ENCODE peak calls at places on chromosomes 6 and 20, in four cellular contexts. O, V, Q and F are unnamed samples.

GRCh38 chr6:136550045-136550329 is 235 bp downstream of the MAP7 start:
- DNase-seq in O (no peak), V (peak), Q (no peak), F (no peak)

GRCh38 chr6:43948527-43949450 is 178.5 kb downstream of the MRPL14 start:
- DNase-seq in O (no peak), V (no peak), Q (peak), F (peak)

GRCh38 chr6:169074551-169074950 is 179.1 kb downstream of the THBS2 start:
- DNase-seq in O (no peak), V (no peak), Q (peak), F (no peak)

GRCh38 chr6:4008324-4009047 is 70.5 kb downstream of the FAM217A start:
- DNase-seq in O (no peak), V (no peak), Q (peak), F (peak)

GRCh38 chr6:3263091-3263490 is 4.3 kb downstream of the PSMG4 start:
- DNase-seq in O (no peak), V (no peak), Q (no peak), F (no peak)

GRCh38 chr6:79984261-79984660 is 20.2 kb upstream of the TTK start:
- DNase-seq in O (no peak), V (no peak), Q (no peak), F (no peak)

GRCh38 chr20:7178004-7178403 is 410.5 kb downstream of the BMP2 start:
- DNase-seq in O (no peak), V (no peak), Q (no peak), F (no peak)

GRCh38 chr6:27250277-27250954 is 2.9 kb downstream of the PRSS16 start:
- DNase-seq in O (no peak), V (no peak), Q (no peak), F (no peak)

GRCh38 chr20:48425776-48426175 is 402.0 kb downstream of the PREX1 start:
- DNase-seq in O (no peak), V (no peak), Q (no peak), F (no peak)

GRCh38 chr6:148973809-148974208 is 227.0 kb downstream of the UST start:
- DNase-seq in O (no peak), V (no peak), Q (peak), F (peak)

GRCh38 chr20:891121-892080 is 24.7 kb downstream of the ANGPT4 start:
- DNase-seq in O (peak), V (peak), Q (no peak), F (no peak)

GRCh38 chr20:23596856-23597255 is 8.9 kb downstream of the CST9 start:
- DNase-seq in O (no peak), V (no peak), Q (no peak), F (no peak)

GRCh38 chr6:139584599-139584998 is 210.2 kb upstream of the CITED2 start:
- DNase-seq in O (no peak), V (no peak), Q (no peak), F (no peak)

GRCh38 chr6:87730310-87730709 is 28.3 kb upstream of the AKIRIN2 start:
- DNase-seq in O (peak), V (peak), Q (no peak), F (no peak)

GRCh38 chr6:116511424-116512131 is at the start of gene CALHM5:
- DNase-seq in O (no peak), V (peak), Q (peak), F (peak)

GRCh38 chr6:9252784-9253183 is 817.4 kb upstream of the SLC35B3 start:
- DNase-seq in O (no peak), V (no peak), Q (no peak), F (no peak)

GRCh38 chr6:86859513-86859912 is 77.8 kb upstream of the HTR1E start:
- DNase-seq in O (no peak), V (no peak), Q (no peak), F (no peak)

GRCh38 chr6:16092140-16092539 is 36.7 kb upstream of the MYLIP start:
- DNase-seq in O (no peak), V (no peak), Q (no peak), F (no peak)

GRCh38 chr20:45919536-45919933 is 7.6 kb upstream of the PLTP start:
- DNase-seq in O (no peak), V (peak), Q (no peak), F (peak)

GRCh38 chr6:101926149-101926925 is 532.8 kb downstream of the GRIK2 start:
- DNase-seq in O (no peak), V (no peak), Q (no peak), F (no peak)

GRCh38 chr6:134588267-134588666 is 270.4 kb upstream of the SGK1 start:
- DNase-seq in O (no peak), V (no peak), Q (no peak), F (no peak)

GRCh38 chr6:131443514-131443913 is 129.5 kb upstream of the ARG1 start:
- DNase-seq in O (no peak), V (no peak), Q (no peak), F (no peak)

GRCh38 chr20:59003836-59004492 is 3.1 kb downstream of the CTSZ start:
- DNase-seq in O (peak), V (no peak), Q (no peak), F (no peak)

GRCh38 chr6:138805431-138805830 is 9.5 kb downstream of the ECT2L start:
- DNase-seq in O (no peak), V (peak), Q (no peak), F (peak)

GRCh38 chr6:122207794-122208193 is 191.7 kb upstream of the HSF2 start:
- DNase-seq in O (no peak), V (no peak), Q (no peak), F (no peak)

GRCh38 chr20:1998715-1999114 is 4.9 kb upstream of the PDYN start:
- DNase-seq in O (no peak), V (no peak), Q (no peak), F (no peak)

GRCh38 chr20:44644384-44645131 is 6.9 kb downstream of the ADA start:
- DNase-seq in O (no peak), V (no peak), Q (no peak), F (no peak)

GRCh38 chr20:62040933-62041332 is 24.7 kb downstream of the TAF4 start:
- DNase-seq in O (peak), V (peak), Q (no peak), F (no peak)

GRCh38 chr6:46453221-46453620 is 38.0 kb downstream of the RCAN2 start:
- DNase-seq in O (no peak), V (no peak), Q (peak), F (peak)

GRCh38 chr6:170313716-170314295 is 7.2 kb downstream of the FAM120B start:
- DNase-seq in O (no peak), V (no peak), Q (no peak), F (no peak)

GRCh38 chr20:12748359-12748994 is 260.3 kb upstream of the SPTLC3 start:
- DNase-seq in O (no peak), V (no peak), Q (no peak), F (no peak)

GRCh38 chr6:4356899-4357659 is 221.7 kb upstream of the ECI2 start:
- DNase-seq in O (no peak), V (no peak), Q (no peak), F (no peak)

GRCh38 chr6:137791281-137792159 is 75.5 kb upstream of the TNFAIP3 start:
- DNase-seq in O (no peak), V (no peak), Q (no peak), F (no peak)

GRCh38 chr20:43727980-43728590 is 1.3 kb upstream of the GTSF1L start:
- DNase-seq in O (no peak), V (no peak), Q (no peak), F (no peak)

GRCh38 chr6:170076466-170077165 is 214.3 kb downstream of the DLL1 start:
- DNase-seq in O (no peak), V (no peak), Q (no peak), F (no peak)

GRCh38 chr6:4803343-4803744 is 27.1 kb downstream of the CDYL start:
- DNase-seq in O (no peak), V (no peak), Q (no peak), F (no peak)

GRCh38 chr6:163712981-163713380 is 298.5 kb downstream of the QKI start:
- DNase-seq in O (no peak), V (no peak), Q (no peak), F (no peak)

GRCh38 chr6:107730106-107730505 is 94.0 kb downstream of the SCML4 start:
- DNase-seq in O (no peak), V (no peak), Q (no peak), F (no peak)

GRCh38 chr6:107730683-107731314 is 93.3 kb downstream of the SCML4 start:
- DNase-seq in O (no peak), V (no peak), Q (no peak), F (no peak)

GRCh38 chr6:107727096-107727757 is 96.9 kb downstream of the SCML4 start:
- DNase-seq in O (no peak), V (no peak), Q (no peak), F (no peak)

GRCh38 chr6:107728564-107728897 is 95.6 kb downstream of the SCML4 start:
- DNase-seq in O (no peak), V (no peak), Q (no peak), F (no peak)

GRCh38 chr6:107729098-107729497 is 95.0 kb downstream of the SCML4 start:
- DNase-seq in O (no peak), V (no peak), Q (no peak), F (no peak)
- H3K4me3 ChIP-seq in O (no peak), V (no peak), Q (no peak), F (no peak)

GRCh38 chr6:37049735-37049989 is 44.2 kb downstream of the FGD2 start:
- DNase-seq in O (no peak), V (no peak), Q (no peak), F (no peak)

GRCh38 chr6:37049990-37050853 is 44.8 kb downstream of the FGD2 start:
- DNase-seq in O (peak), V (peak), Q (no peak), F (no peak)

GRCh38 chr6:37047421-37047931 is 42.0 kb downstream of the FGD2 start:
- DNase-seq in O (peak), V (no peak), Q (no peak), F (no peak)

GRCh38 chr6:37047933-37048850 is 42.7 kb downstream of the FGD2 start:
- DNase-seq in O (peak), V (no peak), Q (no peak), F (no peak)

DNA sequence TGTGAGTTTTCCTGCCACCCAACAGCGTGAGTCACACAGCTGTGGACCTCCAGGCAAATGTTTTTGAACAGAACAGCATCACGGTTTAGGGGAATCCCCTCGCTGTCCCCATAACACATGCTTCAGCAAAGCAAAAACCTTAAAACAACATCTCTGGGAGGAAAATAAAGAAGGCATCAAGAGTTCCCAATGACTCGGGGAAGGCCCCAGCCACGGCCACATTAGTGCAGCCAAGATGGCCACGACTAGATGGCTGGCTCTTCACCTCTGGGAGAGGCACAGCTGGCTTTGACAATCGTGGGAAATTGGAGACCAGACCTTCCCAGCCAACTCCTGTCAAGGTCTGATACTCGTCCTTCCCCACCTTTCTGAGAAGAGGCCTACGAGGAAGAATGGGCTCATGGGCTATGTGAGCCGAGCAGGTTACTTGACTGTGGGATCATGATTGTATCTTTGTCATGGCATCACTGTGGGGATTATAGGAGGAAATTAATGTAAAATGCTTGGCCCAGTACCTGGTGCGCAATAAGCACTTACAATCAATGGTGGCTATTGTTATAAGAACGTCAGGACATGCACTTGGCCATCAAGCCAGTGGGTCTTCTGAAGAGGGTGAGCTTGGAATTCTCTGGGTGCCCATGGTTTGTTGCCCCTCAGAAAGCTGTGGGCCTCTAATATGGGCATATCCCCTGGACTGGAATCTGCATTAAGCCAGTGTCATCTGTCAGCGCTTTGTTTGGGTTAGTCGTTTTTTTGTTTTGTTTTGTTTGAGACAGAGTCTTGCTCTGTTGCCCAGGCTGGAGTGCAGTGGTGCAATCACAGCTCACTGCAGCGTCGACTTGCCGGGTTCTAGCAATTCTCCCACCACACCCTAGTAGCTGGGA is 43.6 kb downstream of the FGD2 start:
- DNase-seq in O (peak), V (peak), Q (peak), F (peak)
- H3K4me3 ChIP-seq in O (no peak), V (no peak), Q (no peak), F (no peak)

GRCh38 chr6:25404693-25405169 is 125.6 kb downstream of the CARMIL1 start:
- DNase-seq in O (no peak), V (no peak), Q (no peak), F (no peak)
- H3K4me3 ChIP-seq in O (no peak), V (no peak), Q (no peak), F (no peak)

GRCh38 chr20:25237610-25238318 is 10.1 kb upstream of the PYGB start:
- DNase-seq in O (no peak), V (no peak), Q (peak), F (peak)
- H3K4me3 ChIP-seq in O (no peak), V (no peak), Q (no peak), F (no peak)

GRCh38 chr6:125868996-125869395 is 78.2 kb downstream of the NCOA7 start:
- DNase-seq in O (no peak), V (peak), Q (no peak), F (no peak)

GRCh38 chr6:125868252-125868651 is 77.5 kb downstream of the NCOA7 start:
- DNase-seq in O (no peak), V (no peak), Q (no peak), F (no peak)

GRCh38 chr6:125865015-125865414 is 74.3 kb downstream of the NCOA7 start:
- DNase-seq in O (no peak), V (no peak), Q (no peak), F (no peak)

GRCh38 chr6:125867483-125867935 is 76.7 kb downstream of the NCOA7 start:
- DNase-seq in O (no peak), V (no peak), Q (peak), F (peak)

DNA sequence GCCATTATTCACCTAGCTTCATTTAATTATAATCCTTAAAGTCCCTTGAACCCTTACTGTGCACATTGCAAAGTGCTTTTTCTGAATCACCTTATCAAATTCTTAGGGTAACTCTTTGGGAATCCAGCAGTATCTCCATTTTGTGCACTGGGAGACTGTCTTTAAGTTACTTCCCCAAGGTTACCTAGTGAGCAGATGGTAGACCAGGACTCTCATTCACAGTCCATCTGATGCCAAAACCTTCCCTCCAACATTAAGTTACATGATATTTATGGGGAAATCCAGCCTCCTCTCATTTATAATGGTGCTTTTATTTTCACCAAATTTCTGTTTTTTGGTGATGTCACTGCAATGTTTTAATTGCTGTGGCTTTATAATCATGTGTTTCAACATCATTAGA is 75.7 kb downstream of the NCOA7 start:
- DNase-seq in O (no peak), V (no peak), Q (no peak), F (no peak)
- H3K4me3 ChIP-seq in O (no peak), V (no peak), Q (no peak), F (no peak)

DNA sequence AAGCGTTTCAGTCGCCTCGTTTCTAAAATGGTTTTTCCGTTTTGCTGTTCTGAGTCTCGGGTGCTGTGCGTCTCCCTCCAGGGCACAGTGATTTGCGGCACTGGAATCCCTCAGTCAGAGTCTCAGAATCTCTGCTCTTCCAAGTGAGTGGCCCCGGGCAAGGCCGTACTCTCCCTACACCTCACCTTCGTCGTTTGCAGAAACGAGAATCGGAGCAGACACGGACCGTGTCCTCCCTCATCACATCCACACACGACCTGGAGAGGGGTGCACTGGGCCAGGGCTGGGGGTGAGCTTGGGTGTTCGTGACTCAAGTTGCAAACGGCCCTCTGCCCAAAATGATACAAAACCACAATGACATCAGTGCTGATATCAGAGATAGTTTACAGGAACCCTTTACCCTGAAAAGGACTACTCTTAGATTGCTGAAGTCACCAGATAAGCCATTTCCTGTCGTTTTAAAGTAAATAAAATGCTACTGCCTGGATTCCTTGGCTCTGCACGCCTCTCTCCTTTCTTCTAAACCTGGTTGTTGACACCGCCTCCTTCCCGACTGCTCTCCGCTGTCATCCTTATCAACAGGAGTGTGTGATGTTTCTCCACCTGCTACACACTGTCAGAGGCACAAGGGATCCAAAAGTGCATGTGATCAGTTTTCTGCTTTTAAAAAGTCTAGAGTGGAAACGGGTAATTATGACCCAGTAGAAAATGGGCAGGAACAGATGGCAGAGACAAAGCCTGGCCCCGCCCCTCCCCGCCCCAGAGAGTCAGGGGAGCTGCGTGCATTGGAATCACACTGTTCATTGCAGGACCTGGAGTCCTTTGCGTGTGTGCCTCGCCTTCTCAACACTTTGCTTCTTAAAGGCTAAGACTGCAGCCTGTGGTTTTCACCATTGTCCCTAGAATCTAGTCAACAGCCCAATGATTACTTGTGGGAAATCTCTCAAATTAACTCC is 38.5 kb downstream of the KIF25 start:
- DNase-seq in O (peak), V (no peak), Q (peak), F (no peak)
- H3K4me3 ChIP-seq in O (peak), V (peak), Q (peak), F (peak)